ENCODE peak calls at places on chromosomes 13 and 19, in ten cellular contexts. H, F, S, B, V, T, C, Q, W and E are unnamed samples.

GRCh38 chr19:15116856-15117255 is 9.7 kb downstream of the SYDE1 start:
- DNase-seq in Q (no peak), C (no peak), S (no peak), W (no peak), V (no peak), T (no peak), F (no peak), B (no peak), H (no peak), E (no peak)

GRCh38 chr13:42355118-42355840 is 83.3 kb downstream of the AKAP11 start:
- DNase-seq in V (no peak), T (no peak), W (no peak), F (no peak), B (no peak), Q (no peak), H (no peak), C (no peak), S (no peak), E (no peak)

GRCh38 chr19:55206664-55207500 is 2.4 kb downstream of the PTPRH start:
- DNase-seq in H (peak; percentile 57), V (peak; percentile 84), C (peak; percentile 92), Q (peak; percentile 86), F (peak; percentile 79), W (peak; percentile 91), B (peak; percentile 67), S (peak; percentile 83), T (peak; percentile 92), E (peak; percentile 82)

GRCh38 chr19:46951236-46951986 is 68.2 kb upstream of the NPAS1 start:
- DNase-seq in C (peak; percentile 93), W (peak; percentile 88), T (no peak), B (no peak), Q (peak; percentile 45), V (no peak), S (no peak), H (no peak), F (no peak), E (peak; percentile 97)

GRCh38 chr13:23992722-23993438 is 95.6 kb upstream of the C1QTNF9B start:
- DNase-seq in V (no peak), Q (no peak), S (no peak), F (no peak), C (no peak), W (no peak), B (no peak), H (no peak), T (no peak), E (no peak)

GRCh38 chr13:19596086-19596485 is 34.8 kb upstream of the TPTE2 start:
- DNase-seq in V (no peak), H (no peak), Q (no peak), F (no peak), S (no peak), W (no peak), B (no peak), T (no peak), C (no peak), E (no peak)

GRCh38 chr19:18898081-18898532 is 2.1 kb upstream of the CERS1 start:
- DNase-seq in S (no peak), F (no peak), T (peak; percentile 42), H (no peak), V (peak; percentile 62), C (no peak), Q (no peak), B (no peak), W (no peak), E (no peak)

GRCh38 chr19:54462713-54463530 is 656 bp downstream of the LENG9 start:
- DNase-seq in W (peak; percentile 80), F (peak; percentile 77), C (peak; percentile 86), S (peak; percentile 82), Q (peak; percentile 46), V (peak; percentile 96), H (peak; percentile 68), B (no peak), T (peak; percentile 70), E (peak; percentile 39)

GRCh38 chr19:709196-709964 is 645 bp downstream of the PALM start:
- DNase-seq in H (peak; percentile 55), V (peak; percentile 80), Q (no peak), W (no peak), F (no peak), B (no peak), S (no peak), C (no peak), T (no peak), E (no peak)

GRCh38 chr19:703651-704446 is 4.9 kb upstream of the PALM start:
- DNase-seq in T (peak; percentile 97), S (peak; percentile 83), Q (peak; percentile 18), H (peak; percentile 89), B (no peak), C (peak; percentile 86), F (peak; percentile 88), W (peak; percentile 84), V (peak; percentile 97), E (no peak)

GRCh38 chr19:703329-703650 is 5.4 kb upstream of the PALM start:
- DNase-seq in S (no peak), V (no peak), H (no peak), F (no peak), Q (no peak), T (no peak), W (no peak), C (no peak), B (no peak), E (no peak)

GRCh38 chr19:708154-709141 is at the start of gene PALM:
- DNase-seq in S (peak; percentile 51), V (peak; percentile 88), W (no peak), C (no peak), B (no peak), H (peak; percentile 70), T (peak; percentile 61), F (peak; percentile 58), Q (no peak), E (no peak)

DNA sequence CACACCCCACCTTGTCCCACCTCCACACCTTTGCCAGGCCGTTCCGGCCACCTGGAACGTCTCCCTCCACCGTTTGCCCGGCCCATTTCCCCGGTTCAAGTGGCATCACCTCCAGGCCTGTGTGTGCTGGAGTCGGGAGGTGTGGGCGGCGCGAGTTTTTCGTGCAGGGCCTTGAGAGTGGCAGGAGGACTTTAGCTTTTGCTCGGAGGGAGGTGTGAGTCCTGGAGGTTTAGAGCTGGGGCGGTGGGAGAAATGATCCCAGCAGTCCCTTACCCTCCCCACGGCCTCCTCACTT is 4.3 kb upstream of the PALM start:
- DNase-seq in W (no peak), Q (no peak), H (no peak), C (no peak), V (no peak), T (no peak), B (no peak), S (no peak), F (no peak), E (no peak)
- H3K4me3 ChIP-seq in W (no peak overlapping the region), Q (no peak overlapping the region), H (no peak overlapping the region), C (peak overlapping the region; percentile 21), V (peak overlapping the region; percentile 51), T (no peak overlapping the region), B (no peak overlapping the region), S (no peak overlapping the region), F (no peak overlapping the region), E (no peak overlapping the region)

GRCh38 chr13:20981370-20982095 is 79.0 kb upstream of the XPO4 start:
- DNase-seq in V (no peak), S (no peak), F (no peak), W (no peak), Q (no peak), H (no peak), T (no peak), B (no peak), C (peak; percentile 22), E (no peak)

GRCh38 chr13:20984879-20985278 is 76.5 kb downstream of the LATS2 start:
- DNase-seq in H (no peak), F (no peak), S (no peak), V (no peak), C (no peak), B (no peak), W (no peak), Q (peak; percentile 70), T (no peak), E (no peak)

GRCh38 chr13:20980899-20981298 is 78.4 kb upstream of the XPO4 start:
- DNase-seq in B (no peak), V (no peak), C (no peak), F (no peak), S (no peak), Q (no peak), W (no peak), H (no peak), T (no peak), E (no peak)

GRCh38 chr13:20980420-20980819 is 77.9 kb upstream of the XPO4 start:
- DNase-seq in B (no peak), V (no peak), F (no peak), Q (no peak), S (no peak), T (no peak), C (no peak), W (no peak), H (no peak), E (no peak)

GRCh38 chr13:20983386-20983785 is 78.0 kb downstream of the LATS2 start:
- DNase-seq in S (no peak), V (no peak), Q (no peak), B (no peak), T (no peak), W (no peak), F (no peak), H (no peak), C (peak; percentile 27), E (no peak)
- H3K36me3 ChIP-seq in S (peaks cover 8% of the 10 kb centered on the region), V (peaks cover 90% of the 10 kb centered on the region), Q (peaks cover 61% of the 10 kb centered on the region), B (peaks cover 37% of the 10 kb centered on the region), T (no peaks in the 10 kb centered on the region), W (peaks cover 21% of the 10 kb centered on the region), F (peaks cover 13% of the 10 kb centered on the region), H (no peaks in the 10 kb centered on the region), C (no peaks in the 10 kb centered on the region), E (peaks cover 27% of the 10 kb centered on the region)

DNA sequence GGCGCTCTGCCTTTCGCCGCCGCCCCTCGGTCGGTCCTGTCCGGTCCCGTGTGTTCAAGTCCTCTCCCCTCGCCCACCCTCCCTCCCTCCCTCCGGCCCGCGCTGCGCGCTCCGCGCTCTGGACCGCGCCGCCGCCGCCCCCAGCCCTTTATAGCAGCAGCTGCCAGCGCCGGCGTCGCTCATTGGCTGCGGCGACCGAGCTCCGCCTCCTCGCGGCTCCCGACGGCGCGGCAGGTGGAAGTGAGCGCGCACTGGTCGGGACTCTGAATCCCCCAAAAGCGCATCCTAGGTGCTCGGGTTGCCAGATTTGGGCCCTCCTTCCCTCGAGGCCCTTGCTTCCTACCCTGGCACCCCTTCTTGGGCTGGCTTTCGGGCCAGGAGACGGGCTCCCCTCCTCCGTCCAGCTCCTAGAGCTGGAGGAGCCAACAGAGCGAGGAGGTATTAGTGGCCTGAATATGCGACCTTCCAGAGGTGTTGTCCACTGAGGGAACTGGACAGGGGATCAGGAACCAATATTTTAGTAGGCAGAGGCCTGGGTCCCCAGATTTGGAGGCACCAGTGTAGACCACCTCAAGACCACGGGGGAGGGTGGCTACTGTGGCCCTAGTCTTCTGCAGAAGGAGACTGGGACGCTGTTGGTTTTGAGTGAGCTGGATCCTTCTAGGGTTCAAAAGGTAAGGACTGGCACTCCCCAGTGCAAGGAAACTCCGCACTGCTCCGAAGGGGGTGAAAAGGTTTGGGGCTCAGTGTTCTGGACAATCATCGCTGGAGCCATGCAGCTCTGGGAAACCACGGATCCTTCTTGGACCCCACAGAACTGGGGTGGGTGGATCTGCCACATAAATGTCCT is at the start of gene ELAVL3:
- DNase-seq in H (no peak), V (peak; percentile 82), F (no peak), S (no peak), T (peak; percentile 83), W (no peak), B (no peak), Q (no peak), C (no peak), E (no peak)
- TF ChIP-seq CTCF in H (no peak), V (no peak), F (no peak), S (no peak), T (no peak), W (no peak), B (no peak), Q (no peak), C (no peak), E (no peak)

GRCh38 chr13:50366488-50367174 is 351.4 kb downstream of the KCNRG start:
- DNase-seq in B (no peak), T (no peak), W (no peak), Q (no peak), H (no peak), F (no peak), V (no peak), C (no peak), S (no peak), E (no peak)
- H3K4me3 ChIP-seq in B (no peak overlapping the region), T (no peak overlapping the region), W (no peak overlapping the region), Q (no peak overlapping the region), H (no peak overlapping the region), F (no peak overlapping the region), V (no peak overlapping the region), C (no peak overlapping the region), S (no peak overlapping the region), E (no peak overlapping the region)